ENCODE peak calls at places on chromosomes 5 and 9, in five cellular contexts. H is astrocyte; U is endothelial cell; W is stimulated activated CD8-positive, alpha-beta memory T cell treated with anti-CD3 and anti-CD28 coated beads, Interleukin-15, amount 100 ng/mL, for 24 hours; I is HT-29. T is an unnamed sample.
A peak's percentile ranks its signal among the peaks of the same experiment; 100 is the strongest.

GRCh38 chr5:75681125-75681830 is 36.0 kb downstream of the POC5 start:
- DNase-seq in I (peak; percentile 66), U (no peak), W (no peak), H (peak; percentile 30), T (peak; percentile 49)

GRCh38 chr9:25964239-25964638 is 286.0 kb upstream of the TUSC1 start:
- DNase-seq in W (no peak), U (peak; percentile 56), I (peak; percentile 89), H (peak; percentile 40), T (peak; percentile 82)

GRCh38 chr5:27652505-27652904 is 614.1 kb upstream of the CDH9 start:
- DNase-seq in U (no peak), I (peak; percentile 21), H (no peak), W (no peak), T (no peak)

GRCh38 chr9:110110154-110110553 is 97.8 kb downstream of the C9orf152 start:
- DNase-seq in U (no peak), H (no peak), I (no peak), W (no peak), T (no peak)

GRCh38 chr9:20835364-20836286 is 151.6 kb downstream of the FOCAD start:
- DNase-seq in H (peak; percentile 56), I (no peak), W (no peak), U (no peak), T (no peak)

GRCh38 chr9:124521142-124521541 is 13.9 kb upstream of the NR5A1 start:
- DNase-seq in W (no peak), I (no peak), U (no peak), H (no peak), T (no peak)

GRCh38 chr9:112212926-112213325 is 37.8 kb upstream of the SUSD1 start:
- DNase-seq in W (no peak), I (no peak), U (no peak), H (no peak), T (no peak)

GRCh38 chr5:174717826-174718455 is 6.4 kb upstream of the MSX2 start:
- DNase-seq in I (no peak), W (no peak), H (no peak), U (no peak), T (no peak)

GRCh38 chr9:5621327-5621726 is 7.6 kb upstream of the RIC1 start:
- DNase-seq in U (no peak), H (peak; percentile 81), W (no peak), I (no peak), T (no peak)

GRCh38 chr9:136840877-136841645 is 1.2 kb upstream of the AJM1 start:
- DNase-seq in W (no peak), H (peak; percentile 36), U (no peak), I (peak; percentile 87), T (peak; percentile 88)

GRCh38 chr9:98162638-98163037 is 29.8 kb downstream of the CORO2A start:
- DNase-seq in U (no peak), I (no peak), H (no peak), W (no peak), T (no peak)

GRCh38 chr5:54514841-54515432 is 2.6 kb upstream of the SNX18 start:
- DNase-seq in I (no peak), U (no peak), W (no peak), H (peak; percentile 79), T (no peak)

GRCh38 chr9:706606-707451 is 134.7 kb upstream of the DMRT1 start:
- DNase-seq in H (peak; percentile 62), W (peak; percentile 2), I (no peak), U (peak; percentile 45), T (peak; percentile 74)

GRCh38 chr5:147822686-147823491 is 8.6 kb downstream of the SPINK1 start:
- DNase-seq in H (peak; percentile 53), W (no peak), I (peak; percentile 76), U (peak; percentile 39), T (peak; percentile 74)

GRCh38 chr9:14524881-14525515 is 168.2 kb downstream of the ZDHHC21 start:
- DNase-seq in I (no peak), U (no peak), H (no peak), W (no peak), T (no peak)

T was measured in hepatocyte.